ENCODE peak calls at places on chromosome 5, in seven cellular contexts. Z is HepG2, W is WTC11, I is IMR-90, B is SK-N-SH, H is H1, F is GM12878. J is an unnamed sample.

GRCh38 chr5:169423580-169424278 is 122.8 kb upstream of the SLIT3 start:
- DNase-seq in Z (no peak), W (no peak), I (no peak), B (no peak), H (no peak), F (no peak), J (no peak)

GRCh38 chr5:1657161-1657741 is 133.5 kb upstream of the LPCAT1 start:
- DNase-seq in Z (no peak), W (no peak), I (no peak), B (peak; percentile 24), H (no peak), F (no peak), J (no peak)

GRCh38 chr5:126414874-126415502 is 8.2 kb upstream of the GRAMD2B start:
- DNase-seq in Z (no peak), W (no peak), I (peak; percentile 77), B (no peak), H (no peak), F (no peak), J (no peak)

GRCh38 chr5:37665889-37666288 is 174.0 kb downstream of the GDNF start:
- DNase-seq in Z (no peak), W (no peak), I (no peak), B (no peak), H (no peak), F (no peak), J (no peak)

GRCh38 chr5:156838966-156839365 is 11.1 kb upstream of the PPP1R2B start:
- DNase-seq in Z (no peak), W (no peak), I (no peak), B (no peak), H (no peak), F (no peak), J (no peak)

GRCh38 chr5:126780165-126780827 is 3.4 kb downstream of the LMNB1 start:
- DNase-seq in Z (peak; percentile 63), W (peak; percentile 28), I (peak; percentile 81), B (peak; percentile 59), H (no peak), F (no peak), J (peak; percentile 73)

GRCh38 chr5:34667705-34668104 is 11.6 kb downstream of the RAI14 start:
- DNase-seq in Z (no peak), W (no peak), I (no peak), B (no peak), H (no peak), F (no peak), J (no peak)

GRCh38 chr5:56055859-56056258 is 61.1 kb upstream of the IL6ST start:
- DNase-seq in Z (no peak), W (no peak), I (no peak), B (no peak), H (no peak), F (no peak), J (no peak)

GRCh38 chr5:123907349-123907748 is 395.4 kb downstream of the CSNK1G3 start:
- DNase-seq in Z (no peak), W (no peak), I (no peak), B (no peak), H (no peak), F (no peak), J (no peak)

GRCh38 chr5:36965179-36965578 is 88.6 kb downstream of the NIPBL start:
- DNase-seq in Z (no peak), W (no peak), I (no peak), B (no peak), H (no peak), F (no peak), J (no peak)

GRCh38 chr5:173796746-173797495 is 91.2 kb upstream of the CPEB4 start:
- DNase-seq in Z (no peak), W (no peak), I (no peak), B (no peak), H (no peak), F (no peak), J (no peak)

GRCh38 chr5:145554399-145554798 is 280.7 kb downstream of the PRELID2 start:
- DNase-seq in Z (no peak), W (no peak), I (peak; percentile 73), B (peak; percentile 3), H (no peak), F (no peak), J (no peak)

GRCh38 chr5:135079282-135079681 is 45.3 kb upstream of the PITX1 start:
- DNase-seq in Z (no peak), W (no peak), I (no peak), B (no peak), H (no peak), F (no peak), J (no peak)

GRCh38 chr5:108003178-108003577 is 332.4 kb upstream of the EFNA5 start:
- DNase-seq in Z (no peak), W (no peak), I (peak; percentile 61), B (peak; percentile 12), H (no peak), F (peak; percentile 70), J (no peak)

GRCh38 chr5:65395526-65396155 is 86.1 kb downstream of the ADAMTS6 start:
- DNase-seq in Z (no peak), W (no peak), I (peak; percentile 22), B (no peak), H (no peak), F (no peak), J (no peak)

DNA sequence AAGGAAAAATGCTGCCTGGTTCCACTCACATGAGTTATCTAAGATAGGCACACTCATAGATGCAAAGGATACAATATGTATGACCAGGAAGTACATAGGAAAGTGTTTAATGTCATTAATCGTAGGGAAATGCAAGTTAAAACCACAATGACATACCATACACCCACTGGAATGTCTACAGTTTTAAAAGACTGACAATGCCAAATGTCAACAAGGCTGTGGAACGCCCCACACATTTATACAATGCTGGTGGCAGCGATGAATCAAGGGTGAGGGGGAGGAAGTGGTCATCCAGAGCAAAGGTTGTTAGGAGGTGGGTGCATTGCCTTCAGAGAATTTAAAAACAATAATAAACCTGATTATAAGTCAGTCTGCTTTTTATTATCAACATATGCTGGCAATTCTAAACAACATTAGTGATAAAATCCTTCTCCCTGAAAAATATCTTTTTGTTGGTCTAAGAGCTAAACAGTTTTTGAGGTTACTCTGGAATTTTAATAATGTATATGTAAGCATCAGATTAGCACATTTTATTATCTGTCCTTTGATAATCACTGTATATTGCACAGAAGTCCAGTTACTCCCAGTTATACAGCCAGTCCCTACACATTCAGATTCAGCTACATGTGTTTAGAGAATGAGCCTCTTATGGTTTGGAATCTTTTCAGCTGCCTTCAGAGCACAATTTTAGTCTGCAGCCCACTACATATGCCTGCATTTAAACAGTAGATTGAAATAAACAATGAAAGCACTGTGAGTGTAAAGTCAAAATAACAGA is 438.0 kb downstream of the ARHGEF28 start:
- DNase-seq in Z (peak; percentile 14), W (no peak), I (peak; percentile 72), B (no peak), H (no peak), F (no peak), J (peak; percentile 4)
- TF ChIP-seq USF2 in Z (no peak), W (no peak), I (no peak), B (no peak), H (no peak), F (no peak), J (no peak)

DNA sequence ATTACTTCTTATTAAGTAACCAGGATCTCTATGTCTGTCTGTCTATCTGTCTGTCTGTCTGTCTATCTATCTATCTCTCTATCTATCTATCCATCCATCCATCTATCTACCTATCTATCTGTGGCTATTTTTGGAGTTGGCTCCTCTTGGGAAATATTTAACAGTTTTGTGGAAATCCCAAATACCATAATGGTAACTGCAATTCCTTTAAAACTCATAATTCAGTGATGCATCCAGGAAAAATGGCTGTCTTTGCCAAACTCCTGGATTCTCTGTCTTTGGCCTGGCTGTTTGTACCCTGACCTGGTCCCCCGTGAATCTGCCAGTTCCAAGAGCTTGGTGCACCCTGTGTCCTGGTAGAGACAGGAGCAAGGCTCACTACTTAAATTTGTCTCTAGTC is 197.0 kb downstream of the PCSK1 start:
- DNase-seq in Z (no peak), W (no peak), I (no peak), B (no peak), H (no peak), F (no peak), J (no peak)
- TF ChIP-seq CTCF in Z (no peak), W (no peak), I (no peak), B (no peak), H (no peak), F (no peak), J (no peak)

DNA sequence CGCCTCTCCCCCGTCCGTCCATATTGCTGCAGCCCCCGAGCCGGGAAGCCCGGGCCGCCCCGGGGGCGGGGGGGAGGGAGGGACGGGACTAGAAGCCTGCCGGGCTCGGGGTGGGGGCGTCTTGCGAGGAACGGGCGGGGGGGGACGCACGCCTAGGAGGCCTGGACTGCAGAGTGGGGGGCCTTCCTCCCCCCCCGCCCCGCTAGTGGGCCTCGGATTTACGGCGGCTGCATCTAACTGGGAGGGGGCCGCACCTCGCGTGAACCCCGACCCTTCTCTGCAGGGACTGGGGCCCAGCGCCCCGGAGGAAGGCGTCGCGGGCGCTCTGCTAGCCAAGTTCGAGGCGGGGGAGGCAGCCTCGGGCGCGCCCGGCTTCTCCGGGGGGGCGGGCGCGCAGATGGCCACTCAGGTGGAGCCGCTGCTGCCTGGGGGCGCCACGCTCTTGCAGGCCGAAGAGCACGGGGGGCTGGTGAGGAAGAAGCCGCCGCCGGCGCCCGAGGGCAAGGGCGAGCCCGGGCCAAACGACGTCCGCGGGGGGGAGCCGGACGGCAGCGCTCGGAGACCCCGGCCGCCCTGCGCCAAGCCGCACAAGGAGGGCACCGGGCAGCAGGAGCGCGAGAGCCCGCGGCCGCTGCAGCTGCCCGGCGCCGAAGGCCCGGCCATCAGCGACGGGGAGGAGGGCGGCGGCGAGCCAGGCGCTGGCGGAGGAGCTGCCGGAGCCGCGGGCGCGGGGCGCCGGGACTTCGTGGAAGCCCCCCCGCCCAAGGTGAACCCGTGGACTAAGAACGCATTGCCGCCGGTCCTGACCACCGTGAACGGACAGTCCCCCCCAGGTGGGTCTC is at the start of gene LARP1:
- DNase-seq in Z (no peak), W (no peak), I (peak; percentile 19), B (peak; percentile 74), H (no peak), F (no peak), J (no peak)
- TF ChIP-seq USF2 in Z (no peak), W (no peak), I (no peak), B (no peak), H (no peak), F (no peak), J (no peak)

GRCh38 chr5:100505984-100506670 is 29.0 kb upstream of the FAM174A start:
- DNase-seq in Z (no peak), W (no peak), I (peak; percentile 82), B (no peak), H (no peak), F (no peak), J (no peak)
- TF ChIP-seq CTCF in Z (no peak), W (no peak), I (peak; percentile 4), B (peak; percentile 26), H (no peak), F (no peak), J (no peak)

GRCh38 chr5:69528015-69528414 is 32.0 kb upstream of the GTF2H2C start:
- DNase-seq in Z (no peak), W (no peak), I (no peak), B (no peak), H (no peak), F (no peak), J (no peak)
- TF ChIP-seq USF2 in Z (no peak), W (no peak), I (no peak), B (no peak), H (no peak), F (no peak), J (no peak)

GRCh38 chr5:18052569-18052968 is 418.3 kb downstream of the TAF11L14 start:
- DNase-seq in Z (no peak), W (no peak), I (no peak), B (no peak), H (no peak), F (no peak), J (no peak)
- TF ChIP-seq CTCF in Z (no peak), W (no peak), I (no peak), B (no peak), H (no peak), F (no peak), J (no peak)

GRCh38 chr5:93384977-93385376 is 196.0 kb downstream of the NR2F1-AS1 start:
- DNase-seq in Z (no peak), W (no peak), I (no peak), B (peak; percentile 23), H (no peak), F (no peak), J (no peak)
- TF ChIP-seq USF2 in Z (no peak), W (no peak), I (no peak), B (no peak), H (no peak), F (no peak), J (no peak)

J was measured in A549.